ENCODE peak calls at places on chromosomes 2 and 18, in eight cellular contexts. Q is naive thymus-derived CD8-positive, alpha-beta T cell; V is C1 segment of cervical spinal cord; A is MG63; F is CD4-positive, alpha-beta memory T cell; Z is pons; C is IMR-90; K is activated CD8-positive, alpha-beta memory T cell treated with anti-CD3 and anti-CD28 coated beads for 24 hours. D is an unnamed sample.

GRCh38 chr2:126849991-126850535 is 48.6 kb upstream of the TEX51 start:
- DNase-seq in A (no peak), C (no peak), F (no peak), Z (no peak), K (peak; percentile 40), V (no peak), Q (no peak), D (no peak)

GRCh38 chr2:114685102-114685501 is 242.7 kb downstream of the DPP10 start:
- DNase-seq in C (no peak), F (no peak), V (no peak), A (no peak), Q (no peak), K (no peak), Z (no peak), D (no peak)

GRCh38 chr2:236824836-236825235 is 255.2 kb downstream of the ACKR3 start:
- DNase-seq in Q (no peak), F (no peak), Z (peak; percentile 9), C (no peak), A (no peak), K (no peak), V (peak; percentile 24), D (no peak)

GRCh38 chr2:71277536-71278103 is 50.7 kb upstream of the PAIP2B start:
- DNase-seq in K (peak; percentile 61), C (no peak), Q (no peak), V (peak; percentile 56), Z (peak; percentile 93), F (peak; percentile 13), A (peak; percentile 53), D (peak; percentile 57)

GRCh38 chr2:18664421-18664820 is 75.1 kb upstream of the NT5C1B start:
- DNase-seq in Z (no peak), F (no peak), V (no peak), Q (no peak), C (no peak), K (no peak), A (no peak), D (no peak)

GRCh38 chr2:128416366-128416765 is 97.7 kb upstream of the HS6ST1 start:
- DNase-seq in C (no peak), A (no peak), V (no peak), Z (no peak), F (no peak), Q (no peak), K (peak; percentile 30), D (no peak)

GRCh38 chr2:234377761-234378341 is 119.0 kb downstream of the ARL4C start:
- DNase-seq in Q (no peak), A (peak; percentile 23), K (no peak), V (no peak), F (no peak), C (peak; percentile 74), Z (no peak), D (peak; percentile 86)

GRCh38 chr2:174593574-174594203 is 3.9 kb downstream of the WIPF1 start:
- DNase-seq in Z (peak; percentile 72), A (peak; percentile 39), Q (peak; percentile 91), C (peak; percentile 84), F (peak; percentile 87), V (no peak), K (peak; percentile 77), D (peak; percentile 65)

GRCh38 chr2:47503481-47504070 is 100.6 kb downstream of the MSH2 start:
- DNase-seq in C (no peak), A (no peak), Q (no peak), F (no peak), Z (no peak), K (peak; percentile 24), V (no peak), D (no peak)

GRCh38 chr2:218020966-218021535 is 18.3 kb upstream of the TNS1 start:
- DNase-seq in F (no peak), A (no peak), V (no peak), K (no peak), Z (no peak), C (no peak), Q (no peak), D (no peak)

GRCh38 chr18:36539674-36540073 is 242.2 kb downstream of the FHOD3 start:
- DNase-seq in Q (no peak), Z (no peak), V (no peak), C (peak; percentile 35), F (no peak), A (no peak), K (no peak), D (no peak)

GRCh38 chr18:65429601-65430000 is 321.2 kb upstream of the CDH7 start:
- DNase-seq in C (no peak), Z (no peak), F (no peak), A (no peak), K (no peak), Q (no peak), V (no peak), D (no peak)

GRCh38 chr2:189179607-189179979 is at the start of gene COL5A2:
- DNase-seq in C (peak; percentile 91), Q (peak; percentile 15), A (peak; percentile 76), F (no peak), V (peak; percentile 12), Z (no peak), K (no peak), D (peak; percentile 48)

GRCh38 chr2:102438578-102438977 is 15.6 kb downstream of the IL18RAP start:
- DNase-seq in K (no peak), C (no peak), Q (no peak), V (no peak), Z (no peak), F (no peak), A (no peak), D (no peak)

GRCh38 chr2:223772363-223772762 is 65.0 kb downstream of the AP1S3 start:
- DNase-seq in A (no peak), Z (no peak), C (no peak), Q (no peak), F (no peak), V (no peak), K (no peak), D (no peak)

GRCh38 chr2:236399409-236399808 is 135.2 kb upstream of the ASB18 start:
- DNase-seq in Z (no peak), C (no peak), Q (no peak), A (no peak), K (no peak), V (no peak), F (no peak), D (no peak)

GRCh38 chr2:86686905-86687304 is 33.2 kb upstream of the RMND5A start:
- DNase-seq in C (no peak), A (no peak), V (no peak), Z (peak; percentile 94), F (no peak), K (no peak), Q (no peak), D (no peak)

GRCh38 chr2:196059491-196059960 is 9.1 kb downstream of the DNAH7 start:
- DNase-seq in C (no peak), V (no peak), Z (no peak), Q (no peak), A (peak; percentile 48), K (no peak), F (no peak), D (no peak)

GRCh38 chr18:51603111-51603510 is 405.6 kb upstream of the MEX3C start:
- DNase-seq in Z (no peak), Q (no peak), A (no peak), K (no peak), F (no peak), C (no peak), V (no peak), D (no peak)

GRCh38 chr2:65130440-65131175 is 702 bp upstream of the RAB1A start:
- DNase-seq in V (no peak), C (no peak), A (no peak), F (no peak), K (no peak), Q (no peak), Z (no peak), D (no peak)

GRCh38 chr2:48954935-48955334 is 199.4 kb downstream of the FSHR start:
- DNase-seq in A (peak; percentile 20), V (no peak), F (no peak), K (no peak), C (peak; percentile 50), Q (no peak), Z (no peak), D (no peak)

GRCh38 chr2:113167115-113167932 is 6.4 kb upstream of the PSD4 start:
- DNase-seq in Z (no peak), F (peak; percentile 34), K (peak; percentile 79), V (no peak), Q (peak; percentile 51), C (no peak), A (no peak), D (no peak)

GRCh38 chr2:196914867-196915465 is 11.5 kb downstream of the PGAP1 start:
- DNase-seq in Q (peak; percentile 65), K (no peak), F (peak; percentile 45), A (no peak), V (no peak), C (no peak), Z (no peak), D (no peak)